ENCODE peak calls at places on chromosome 20, in eight cellular contexts. One of them, this sample, is unnamed.
A peak's percentile ranks its signal among the peaks of the same experiment; 100 is the strongest.

GRCh38 chr20:58538752-58539151 is 23.6 kb upstream of the APCDD1L start:
- DNase-seq in Peyer's patch: no peak
- DNase-seq in SK-N-SH: no peak
- DNase-seq in SJCRH30: no peak
- DNase-seq in sigmoid colon: peak; percentile 6
- DNase-seq in tibial artery: no peak
- DNase-seq in cardiac muscle cell: no peak
- DNase-seq in body of pancreas: no peak
- DNase-seq in this sample: peak; percentile 5

GRCh38 chr20:41048475-41049242 is 20.0 kb downstream of the TOP1 start:
- DNase-seq in Peyer's patch: no peak
- DNase-seq in SK-N-SH: no peak
- DNase-seq in SJCRH30: peak; percentile 27
- DNase-seq in sigmoid colon: no peak
- DNase-seq in tibial artery: no peak
- DNase-seq in cardiac muscle cell: no peak
- DNase-seq in body of pancreas: no peak
- DNase-seq in this sample: no peak

GRCh38 chr20:63441777-63442493 is 30.5 kb downstream of the KCNQ2 start:
- DNase-seq in Peyer's patch: peak; percentile 63
- DNase-seq in SK-N-SH: peak; percentile 86
- DNase-seq in SJCRH30: peak; percentile 82
- DNase-seq in sigmoid colon: no peak
- DNase-seq in tibial artery: no peak
- DNase-seq in cardiac muscle cell: peak; percentile 71
- DNase-seq in body of pancreas: peak; percentile 51
- DNase-seq in this sample: peak; percentile 93

GRCh38 chr20:40120827-40121226 is 568.2 kb downstream of the MAFB start:
- DNase-seq in Peyer's patch: no peak
- DNase-seq in SK-N-SH: no peak
- DNase-seq in SJCRH30: no peak
- DNase-seq in sigmoid colon: no peak
- DNase-seq in tibial artery: no peak
- DNase-seq in cardiac muscle cell: no peak
- DNase-seq in body of pancreas: no peak
- DNase-seq in this sample: no peak

GRCh38 chr20:56017560-56017959 is 12.2 kb upstream of the CBLN4 start:
- DNase-seq in Peyer's patch: no peak
- DNase-seq in SK-N-SH: no peak
- DNase-seq in SJCRH30: no peak
- DNase-seq in sigmoid colon: no peak
- DNase-seq in tibial artery: no peak
- DNase-seq in cardiac muscle cell: no peak
- DNase-seq in body of pancreas: no peak
- DNase-seq in this sample: no peak

GRCh38 chr20:24837721-24838456 is 111.2 kb upstream of the CST7 start:
- DNase-seq in Peyer's patch: no peak
- DNase-seq in SK-N-SH: no peak
- DNase-seq in SJCRH30: peak; percentile 19
- DNase-seq in sigmoid colon: no peak
- DNase-seq in tibial artery: no peak
- DNase-seq in cardiac muscle cell: no peak
- DNase-seq in body of pancreas: no peak
- DNase-seq in this sample: peak; percentile 42

GRCh38 chr20:19327401-19327800 is 115.0 kb downstream of the SLC24A3 start:
- DNase-seq in Peyer's patch: no peak
- DNase-seq in SK-N-SH: no peak
- DNase-seq in SJCRH30: no peak
- DNase-seq in sigmoid colon: no peak
- DNase-seq in tibial artery: no peak
- DNase-seq in cardiac muscle cell: no peak
- DNase-seq in body of pancreas: no peak
- DNase-seq in this sample: no peak

GRCh38 chr20:13331536-13331935 is 110.5 kb downstream of the ISM1 start:
- DNase-seq in Peyer's patch: no peak
- DNase-seq in SK-N-SH: no peak
- DNase-seq in SJCRH30: no peak
- DNase-seq in sigmoid colon: no peak
- DNase-seq in tibial artery: no peak
- DNase-seq in cardiac muscle cell: no peak
- DNase-seq in body of pancreas: no peak
- DNase-seq in this sample: no peak

GRCh38 chr20:5880326-5880725 is 70.0 kb downstream of the TRMT6 start:
- DNase-seq in Peyer's patch: no peak
- DNase-seq in SK-N-SH: no peak
- DNase-seq in SJCRH30: no peak
- DNase-seq in sigmoid colon: no peak
- DNase-seq in tibial artery: no peak
- DNase-seq in cardiac muscle cell: no peak
- DNase-seq in body of pancreas: no peak
- DNase-seq in this sample: no peak

GRCh38 chr20:19462491-19462890 is 250.0 kb downstream of the SLC24A3 start:
- DNase-seq in Peyer's patch: no peak
- DNase-seq in SK-N-SH: no peak
- DNase-seq in SJCRH30: no peak
- DNase-seq in sigmoid colon: peak; percentile 62
- DNase-seq in tibial artery: no peak
- DNase-seq in cardiac muscle cell: no peak
- DNase-seq in body of pancreas: no peak
- DNase-seq in this sample: peak; percentile 45

GRCh38 chr20:33407251-33407650 is 5.9 kb upstream of the CDK5RAP1 start:
- DNase-seq in Peyer's patch: no peak
- DNase-seq in SK-N-SH: no peak
- DNase-seq in SJCRH30: no peak
- DNase-seq in sigmoid colon: no peak
- DNase-seq in tibial artery: no peak
- DNase-seq in cardiac muscle cell: no peak
- DNase-seq in body of pancreas: no peak
- DNase-seq in this sample: no peak

GRCh38 chr20:46647469-46647868 is 3.8 kb downstream of the SLC13A3 start:
- DNase-seq in Peyer's patch: no peak
- DNase-seq in SK-N-SH: no peak
- DNase-seq in SJCRH30: peak; percentile 33
- DNase-seq in sigmoid colon: no peak
- DNase-seq in tibial artery: no peak
- DNase-seq in cardiac muscle cell: no peak
- DNase-seq in body of pancreas: no peak
- DNase-seq in this sample: no peak

GRCh38 chr20:32018269-32019155 is 8.3 kb downstream of the CCM2L start:
- DNase-seq in Peyer's patch: peak; percentile 81
- DNase-seq in SK-N-SH: peak; percentile 96
- DNase-seq in SJCRH30: peak; percentile 87
- DNase-seq in sigmoid colon: no peak
- DNase-seq in tibial artery: peak; percentile 51
- DNase-seq in cardiac muscle cell: peak; percentile 73
- DNase-seq in body of pancreas: peak; percentile 81
- DNase-seq in this sample: peak; percentile 99

GRCh38 chr20:43477193-43477592 is 19.5 kb downstream of the SRSF6 start:
- DNase-seq in Peyer's patch: no peak
- DNase-seq in SK-N-SH: no peak
- DNase-seq in SJCRH30: peak; percentile 32
- DNase-seq in sigmoid colon: no peak
- DNase-seq in tibial artery: no peak
- DNase-seq in cardiac muscle cell: no peak
- DNase-seq in body of pancreas: no peak
- DNase-seq in this sample: peak; percentile 4

GRCh38 chr20:59253779-59254319 is 46.6 kb upstream of the EDN3 start:
- DNase-seq in Peyer's patch: no peak
- DNase-seq in SK-N-SH: peak; percentile 13
- DNase-seq in SJCRH30: peak; percentile 91
- DNase-seq in sigmoid colon: no peak
- DNase-seq in tibial artery: no peak
- DNase-seq in cardiac muscle cell: no peak
- DNase-seq in body of pancreas: no peak
- DNase-seq in this sample: no peak

GRCh38 chr20:32828029-32828666 is 8.4 kb downstream of the MAPRE1 start:
- DNase-seq in Peyer's patch: no peak
- DNase-seq in SK-N-SH: no peak
- DNase-seq in SJCRH30: no peak
- DNase-seq in sigmoid colon: peak; percentile 2
- DNase-seq in tibial artery: no peak
- DNase-seq in cardiac muscle cell: no peak
- DNase-seq in body of pancreas: no peak
- DNase-seq in this sample: no peak

GRCh38 chr20:47362361-47363219 is 6.1 kb upstream of the ZMYND8 start:
- DNase-seq in Peyer's patch: no peak
- DNase-seq in SK-N-SH: no peak
- DNase-seq in SJCRH30: peak; percentile 55
- DNase-seq in sigmoid colon: no peak
- DNase-seq in tibial artery: no peak
- DNase-seq in cardiac muscle cell: no peak
- DNase-seq in body of pancreas: no peak
- DNase-seq in this sample: no peak

GRCh38 chr20:35971981-35972380 is 3.6 kb downstream of the CNBD2 start:
- DNase-seq in Peyer's patch: no peak
- DNase-seq in SK-N-SH: no peak
- DNase-seq in SJCRH30: no peak
- DNase-seq in sigmoid colon: no peak
- DNase-seq in tibial artery: no peak
- DNase-seq in cardiac muscle cell: no peak
- DNase-seq in body of pancreas: no peak
- DNase-seq in this sample: no peak

GRCh38 chr20:51498765-51499540 is 43.6 kb downstream of the NFATC2 start:
- DNase-seq in Peyer's patch: no peak
- DNase-seq in SK-N-SH: no peak
- DNase-seq in SJCRH30: no peak
- DNase-seq in sigmoid colon: no peak
- DNase-seq in tibial artery: no peak
- DNase-seq in cardiac muscle cell: no peak
- DNase-seq in body of pancreas: no peak
- DNase-seq in this sample: peak; percentile 16
- H3K4me3 ChIP-seq in Peyer's patch: no peak overlapping the region
- H3K4me3 ChIP-seq in SK-N-SH: no peak overlapping the region
- H3K4me3 ChIP-seq in SJCRH30: no peak overlapping the region
- H3K4me3 ChIP-seq in sigmoid colon: no peak overlapping the region
- H3K4me3 ChIP-seq in tibial artery: no peak overlapping the region
- H3K4me3 ChIP-seq in cardiac muscle cell: no peak overlapping the region
- H3K4me3 ChIP-seq in body of pancreas: no peak overlapping the region
- H3K4me3 ChIP-seq in this sample: no peak overlapping the region

GRCh38 chr20:21102691-21103311 is 3.4 kb downstream of the LINC00237 start:
- DNase-seq in Peyer's patch: peak; percentile 65
- DNase-seq in SK-N-SH: peak; percentile 64
- DNase-seq in SJCRH30: no peak
- DNase-seq in sigmoid colon: peak; percentile 69
- DNase-seq in tibial artery: peak; percentile 68
- DNase-seq in cardiac muscle cell: peak; percentile 70
- DNase-seq in body of pancreas: peak; percentile 56
- DNase-seq in this sample: peak; percentile 87
- H3K4me1 ChIP-seq in Peyer's patch: peaks cover 3% of the 10 kb centered on the region
- H3K4me1 ChIP-seq in SK-N-SH: no peaks in the 10 kb centered on the region
- H3K4me1 ChIP-seq in SJCRH30: no peaks in the 10 kb centered on the region
- H3K4me1 ChIP-seq in sigmoid colon: peaks cover 51% of the 10 kb centered on the region
- H3K4me1 ChIP-seq in tibial artery: no peaks in the 10 kb centered on the region
- H3K4me1 ChIP-seq in cardiac muscle cell: peaks cover 8% of the 10 kb centered on the region
- H3K4me1 ChIP-seq in body of pancreas: peaks cover 46% of the 10 kb centered on the region
- H3K4me1 ChIP-seq in this sample: no peaks in the 10 kb centered on the region

DNA sequence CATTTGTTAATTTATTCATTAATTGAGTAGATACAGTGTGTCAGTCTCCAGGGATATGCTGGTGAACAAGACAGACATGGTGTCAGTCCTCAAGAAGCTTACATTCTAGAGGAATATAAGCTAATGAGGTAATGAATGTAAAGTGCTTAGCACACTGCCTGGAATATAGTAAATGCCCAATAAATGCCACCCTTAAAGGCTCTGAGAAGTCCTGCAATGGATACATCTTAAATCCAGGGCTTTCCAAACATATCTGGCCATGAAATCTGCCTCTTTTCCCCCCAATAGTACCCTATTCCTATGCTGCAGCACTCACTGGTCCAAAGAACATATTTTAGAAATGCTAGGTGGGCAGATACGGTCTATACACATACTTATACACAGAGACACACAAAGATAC is 49.2 kb upstream of the CTNNBL1 start:
- DNase-seq in Peyer's patch: no peak
- DNase-seq in SK-N-SH: no peak
- DNase-seq in SJCRH30: no peak
- DNase-seq in sigmoid colon: no peak
- DNase-seq in tibial artery: no peak
- DNase-seq in cardiac muscle cell: no peak
- DNase-seq in body of pancreas: no peak
- DNase-seq in this sample: no peak
- H3K27me3 ChIP-seq in Peyer's patch: no peaks in the 10 kb centered on the region
- H3K27me3 ChIP-seq in SK-N-SH: peaks cover 5% of the 10 kb centered on the region
- H3K27me3 ChIP-seq in SJCRH30: peaks cover 9% of the 10 kb centered on the region
- H3K27me3 ChIP-seq in sigmoid colon: peaks cover 6% of the 10 kb centered on the region
- H3K27me3 ChIP-seq in tibial artery: peaks cover 49% of the 10 kb centered on the region
- H3K27me3 ChIP-seq in cardiac muscle cell: no peaks in the 10 kb centered on the region
- H3K27me3 ChIP-seq in body of pancreas: peaks cover 3% of the 10 kb centered on the region
- H3K27me3 ChIP-seq in this sample: peaks cover 48% of the 10 kb centered on the region

GRCh38 chr20:57397693-57398108 is 6.5 kb downstream of the RBM38 start:
- DNase-seq in Peyer's patch: no peak
- DNase-seq in SK-N-SH: no peak
- DNase-seq in SJCRH30: no peak
- DNase-seq in sigmoid colon: peak; percentile 75
- DNase-seq in tibial artery: no peak
- DNase-seq in cardiac muscle cell: no peak
- DNase-seq in body of pancreas: no peak
- DNase-seq in this sample: no peak
- H3K4me3 ChIP-seq in Peyer's patch: no peak overlapping the region
- H3K4me3 ChIP-seq in SK-N-SH: no peak overlapping the region
- H3K4me3 ChIP-seq in SJCRH30: no peak overlapping the region
- H3K4me3 ChIP-seq in sigmoid colon: peak overlapping the region; percentile 20
- H3K4me3 ChIP-seq in tibial artery: no peak overlapping the region
- H3K4me3 ChIP-seq in cardiac muscle cell: no peak overlapping the region
- H3K4me3 ChIP-seq in body of pancreas: no peak overlapping the region
- H3K4me3 ChIP-seq in this sample: no peak overlapping the region